ENCODE peak calls at places on chromosomes 1 and 21, in six cellular contexts. P is GM12892, R is K562, C is H1, D is GM12878, L is HepG2. B is an unnamed sample.

GRCh38 chr1:181898773-181899172 is 162.7 kb downstream of the ZNF648 start:
- DNase-seq in P (no peak), R (peak; percentile 24), C (no peak), D (no peak), L (no peak), B (no peak)

GRCh38 chr21:35045539-35046222 is 3.4 kb downstream of the RUNX1 start:
- DNase-seq in P (no peak), R (no peak), C (no peak), D (no peak), L (no peak), B (no peak)

GRCh38 chr21:21463456-21463855 is 465.2 kb downstream of the NCAM2 start:
- DNase-seq in P (no peak), R (no peak), C (no peak), D (no peak), L (no peak), B (no peak)

GRCh38 chr1:113811353-113811887 is 856 bp downstream of the RSBN1 start:
- DNase-seq in P (peak; percentile 9), R (peak; percentile 51), C (no peak), D (no peak), L (peak; percentile 9), B (no peak)

GRCh38 chr1:3237994-3238704 is 169.1 kb downstream of the PRDM16 start:
- DNase-seq in P (no peak), R (no peak), C (no peak), D (no peak), L (peak; percentile 80), B (no peak)

GRCh38 chr1:27607239-27607804 is 3.4 kb upstream of the AHDC1 start:
- DNase-seq in P (no peak), R (peak; percentile 77), C (peak; percentile 72), D (no peak), L (peak; percentile 96), B (no peak)

GRCh38 chr21:38621132-38621531 is 122.9 kb upstream of the ERG start:
- DNase-seq in P (no peak), R (no peak), C (no peak), D (no peak), L (peak; percentile 2), B (no peak)

GRCh38 chr1:5481889-5482288 is 510.3 kb downstream of the NPHP4 start:
- DNase-seq in P (no peak), R (peak; percentile 32), C (peak; percentile 69), D (no peak), L (no peak), B (no peak)

GRCh38 chr1:216502528-216503162 is 79.4 kb upstream of the USH2A start:
- DNase-seq in P (no peak), R (no peak), C (no peak), D (no peak), L (no peak), B (no peak)

GRCh38 chr21:26844258-26845065 is 747 bp downstream of the ADAMTS1 start:
- DNase-seq in P (no peak), R (no peak), C (peak; percentile 71), D (no peak), L (no peak), B (no peak)

GRCh38 chr21:26845066-26845749 is at the start of gene ADAMTS1:
- DNase-seq in P (no peak), R (no peak), C (peak; percentile 91), D (no peak), L (peak; percentile 4), B (no peak)

GRCh38 chr21:26847951-26848350 is 2.7 kb upstream of the ADAMTS1 start:
- DNase-seq in P (no peak), R (no peak), C (no peak), D (no peak), L (no peak), B (no peak)

GRCh38 chr21:26845750-26846035 is 484 bp upstream of the ADAMTS1 start:
- DNase-seq in P (no peak), R (no peak), C (no peak), D (no peak), L (no peak), B (no peak)

GRCh38 chr21:26846036-26846931 is 1.1 kb upstream of the ADAMTS1 start:
- DNase-seq in P (no peak), R (no peak), C (peak; percentile 76), D (no peak), L (no peak), B (no peak)
- TF ChIP-seq POLR2A in P (no peak), R (no peak), C (peak; percentile 59), D (no peak), L (no peak), B (no peak)

GRCh38 chr1:198788561-198789064 is 149.8 kb downstream of the PTPRC start:
- DNase-seq in P (no peak), R (peak; percentile 5), C (peak; percentile 53), D (no peak), L (no peak), B (no peak)
- TF ChIP-seq TAF1 in P (no peak), R (no peak), C (no peak), D (no peak), L (no peak), B (no peak)

GRCh38 chr1:153958961-153959260 is 499 bp upstream of the CRTC2 start:
- DNase-seq in P (no peak), R (no peak), C (no peak), D (no peak), L (no peak), B (no peak)

GRCh38 chr1:153959454-153959853 is 1.0 kb upstream of the CRTC2 start:
- DNase-seq in P (no peak), R (no peak), C (no peak), D (no peak), L (no peak), B (no peak)

GRCh38 chr1:153956997-153957715 is 1.3 kb downstream of the CRTC2 start:
- DNase-seq in P (no peak), R (no peak), C (no peak), D (no peak), L (no peak), B (no peak)

GRCh38 chr1:153957744-153958110 is 685 bp downstream of the CRTC2 start:
- DNase-seq in P (no peak), R (no peak), C (no peak), D (no peak), L (no peak), B (no peak)

DNA sequence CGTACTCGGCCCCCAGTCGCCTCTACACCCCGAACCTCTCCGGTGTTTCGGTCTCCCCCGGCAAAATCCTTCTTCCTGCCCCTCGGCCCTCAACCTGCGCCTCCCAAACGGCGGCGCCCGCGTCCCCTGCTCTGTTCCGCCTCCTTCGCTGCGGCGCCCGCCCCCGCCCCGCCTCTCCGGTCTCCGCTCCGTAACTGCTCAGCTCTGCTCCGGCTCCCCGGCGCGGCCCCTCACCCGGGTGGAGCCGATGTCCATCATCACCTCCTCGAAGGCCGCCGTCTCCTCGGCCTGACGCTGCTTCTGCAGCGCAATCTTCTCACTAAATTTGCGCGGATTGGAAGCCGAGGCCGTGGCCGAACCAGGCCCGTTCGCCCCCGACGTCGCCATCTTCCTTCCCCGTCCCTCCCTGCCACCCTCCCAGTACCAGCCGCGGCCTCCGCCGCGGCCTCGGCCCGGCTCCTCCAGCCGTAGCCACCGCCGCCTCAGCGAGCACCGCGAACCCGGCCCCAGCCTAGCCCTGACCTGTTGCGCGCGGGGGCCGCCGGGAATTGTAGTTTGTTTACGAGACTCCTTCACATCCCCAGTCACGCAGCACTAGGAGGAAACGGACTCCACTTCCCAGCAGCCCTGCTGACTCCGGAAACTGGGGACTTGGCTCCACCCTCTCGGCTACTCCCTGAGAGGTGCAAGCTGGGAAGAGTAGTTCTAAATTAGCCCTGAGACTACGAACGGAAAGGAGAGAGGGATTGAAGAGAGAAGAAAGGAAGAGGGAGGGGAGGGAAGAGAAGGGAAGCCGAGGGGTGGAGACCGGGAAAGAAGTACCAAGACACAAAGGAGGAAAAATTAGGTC is at the start of gene CRTC2:
- DNase-seq in P (peak; percentile 97), R (peak; percentile 96), C (peak; percentile 96), D (peak; percentile 91), L (peak; percentile 96), B (peak; percentile 97)
- TF ChIP-seq POLR2A in P (peak; percentile 61), R (peak; percentile 74), C (peak; percentile 37), D (peak; percentile 76), L (peak; percentile 71), B (no peak)

GRCh38 chr1:228530951-228531731 is 44.0 kb downstream of the RNF187 start:
- DNase-seq in P (no peak), R (no peak), C (no peak), D (no peak), L (no peak), B (no peak)

GRCh38 chr1:228530086-228530758 is 43.0 kb downstream of the RNF187 start:
- DNase-seq in P (no peak), R (no peak), C (no peak), D (no peak), L (no peak), B (no peak)

GRCh38 chr1:228527596-228527995 is 40.4 kb downstream of the RNF187 start:
- DNase-seq in P (no peak), R (no peak), C (no peak), D (no peak), L (no peak), B (no peak)

DNA sequence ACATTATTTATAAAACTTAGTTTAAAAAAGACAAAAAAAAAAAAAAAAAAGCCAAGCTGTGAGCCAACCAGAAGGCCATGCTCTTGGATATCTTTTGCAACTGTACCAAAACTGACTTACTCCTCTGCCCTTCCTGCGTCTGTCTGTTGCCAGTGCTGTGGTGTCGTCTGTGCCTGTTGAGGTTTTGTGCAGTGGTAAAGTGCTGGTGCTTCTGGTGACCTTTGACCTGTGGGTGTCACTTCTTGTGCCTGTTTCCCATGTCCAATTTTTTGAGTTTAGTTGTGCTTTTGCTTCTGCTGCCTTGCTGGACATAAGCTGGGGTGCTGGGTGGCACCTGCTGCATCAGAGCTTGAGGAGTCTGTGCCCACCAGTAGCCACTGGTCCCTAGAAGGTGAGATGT is 41.4 kb downstream of the RNF187 start:
- DNase-seq in P (no peak), R (no peak), C (no peak), D (no peak), L (no peak), B (no peak)
- TF ChIP-seq TAF1 in P (no peak), R (no peak), C (no peak), D (no peak), L (no peak), B (no peak)

DNA sequence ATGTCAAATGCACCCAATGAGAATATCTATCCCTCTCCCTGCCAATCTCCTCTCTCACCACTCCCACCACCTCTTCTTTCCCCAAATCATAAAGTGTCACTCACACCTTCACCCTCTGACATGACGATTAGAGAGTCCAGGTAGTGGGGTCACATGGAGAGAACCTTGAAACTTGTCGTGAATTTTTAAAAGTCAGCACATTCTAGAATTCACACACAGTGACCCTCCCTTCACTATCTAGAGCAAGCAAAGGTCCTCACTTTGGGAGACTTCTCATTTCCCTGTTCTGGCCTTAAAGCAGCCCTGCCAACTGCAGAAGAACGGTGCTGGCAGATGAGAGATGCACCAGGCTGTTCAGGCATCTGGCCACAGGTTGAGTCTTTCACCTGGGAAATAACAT is 61.9 kb downstream of the CD34 start:
- DNase-seq in P (no peak), R (no peak), C (no peak), D (no peak), L (no peak), B (no peak)
- TF ChIP-seq POLR2A in P (no peak), R (no peak), C (no peak), D (no peak), L (no peak), B (no peak)

B was measured in GM12891.